ENCODE peak calls at places on chromosomes 7 and 10, in eight cellular contexts. L is IMR-90, B is H1, F is tibial nerve, X is esophagus squamous epithelium, N is testis, P is A549, D is uterus. Z is an unnamed sample.

GRCh38 chr10:43735907-43736306 is 87.2 kb upstream of the ZNF32 start:
- DNase-seq in L (peak; percentile 68), B (no peak), F (no peak), X (no peak), N (no peak), P (no peak), D (no peak), Z (no peak)

GRCh38 chr7:130884437-130885417 is 150.7 kb upstream of the KLF14 start:
- DNase-seq in L (no peak), B (no peak), F (no peak), X (no peak), N (no peak), P (no peak), D (no peak), Z (no peak)

GRCh38 chr7:79741684-79742083 is 288.2 kb upstream of the MAGI2 start:
- DNase-seq in L (no peak), B (no peak), F (no peak), X (no peak), N (no peak), P (no peak), D (no peak), Z (no peak)

GRCh38 chr7:128219646-128220045 is 21.4 kb upstream of the LEP start:
- DNase-seq in L (no peak), B (no peak), F (no peak), X (no peak), N (no peak), P (no peak), D (no peak), Z (no peak)

GRCh38 chr7:39085590-39086049 is 107.9 kb downstream of the POU6F2 start:
- DNase-seq in L (no peak), B (no peak), F (no peak), X (no peak), N (no peak), P (no peak), D (no peak), Z (no peak)

GRCh38 chr7:30731619-30732018 is 20.3 kb upstream of the INMT start:
- DNase-seq in L (no peak), B (no peak), F (no peak), X (no peak), N (no peak), P (no peak), D (no peak), Z (no peak)

GRCh38 chr7:130632111-130632510 is 36.4 kb downstream of the COPG2 start:
- DNase-seq in L (peak; percentile 72), B (no peak), F (no peak), X (no peak), N (no peak), P (no peak), D (no peak), Z (no peak)

GRCh38 chr7:55484241-55484640 is 88.1 kb downstream of the VOPP1 start:
- DNase-seq in L (no peak), B (no peak), F (no peak), X (no peak), N (no peak), P (no peak), D (no peak), Z (no peak)

GRCh38 chr7:24825315-24825917 is 68.2 kb upstream of the GSDME start:
- DNase-seq in L (no peak), B (no peak), F (no peak), X (no peak), N (no peak), P (no peak), D (no peak), Z (no peak)

GRCh38 chr10:13348216-13349017 is at the start of gene SEPHS1:
- DNase-seq in L (peak; percentile 53), B (peak; percentile 54), F (peak; percentile 27), X (no peak), N (peak; percentile 78), P (peak; percentile 82), D (peak; percentile 63), Z (peak; percentile 78)

DNA sequence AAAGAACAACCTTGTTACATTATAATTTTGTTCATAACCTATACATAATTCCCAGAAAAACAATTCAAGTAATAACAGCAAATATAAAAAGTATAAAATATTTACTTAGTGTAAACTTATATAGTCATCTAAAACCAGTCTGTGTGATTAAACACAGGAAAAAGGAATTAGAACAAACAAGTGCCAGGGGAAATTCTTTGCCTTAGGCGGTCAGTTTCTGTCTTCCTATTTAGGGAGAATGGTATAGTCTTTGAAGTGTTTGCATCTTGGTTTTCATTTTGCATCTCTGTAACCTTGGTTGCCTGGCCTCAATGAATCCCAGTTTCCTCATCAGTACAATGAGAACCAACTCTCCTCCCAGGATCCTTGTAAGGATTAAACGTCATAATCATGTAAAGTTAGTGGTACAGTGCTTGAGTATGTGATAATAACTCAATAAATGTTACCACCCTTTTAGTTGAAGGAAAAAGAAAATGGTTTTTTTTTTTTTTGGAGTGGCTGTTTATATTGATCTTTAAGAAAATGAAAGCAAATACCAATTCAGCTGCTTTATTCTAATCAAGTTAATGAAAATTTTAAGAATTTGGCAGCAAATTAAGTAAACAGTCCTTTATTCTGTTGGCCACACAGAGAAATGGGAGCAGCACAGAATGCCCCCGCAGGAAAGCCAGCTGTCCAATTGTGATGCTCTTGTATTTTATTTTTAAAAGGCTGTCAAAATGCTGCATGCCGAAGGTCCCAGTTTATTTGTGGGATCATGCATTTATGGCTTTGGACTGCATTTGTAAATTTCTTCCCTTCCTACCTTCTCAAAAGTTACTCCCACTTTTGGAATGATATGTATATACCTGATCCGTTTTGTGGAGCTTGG is 61.8 kb downstream of the SHH start:
- DNase-seq in L (no peak), B (no peak), F (no peak), X (no peak), N (no peak), P (no peak), D (no peak), Z (no peak)
- H3K4me1 ChIP-seq in L (peaks cover 2% of the 10 kb centered on the region), B (no peaks in the 10 kb centered on the region), F (peaks cover 3% of the 10 kb centered on the region), X (peaks cover 62% of the 10 kb centered on the region), N (no peaks in the 10 kb centered on the region), P (no peaks in the 10 kb centered on the region), D (peaks cover 4% of the 10 kb centered on the region), Z (no peaks in the 10 kb centered on the region)

GRCh38 chr10:87942884-87943527 is 79.6 kb downstream of the PTEN start:
- DNase-seq in L (peak; percentile 82), B (no peak), F (no peak), X (no peak), N (no peak), P (no peak), D (no peak), Z (no peak)

GRCh38 chr10:87935290-87936141 is 72.1 kb downstream of the PTEN start:
- DNase-seq in L (peak; percentile 49), B (no peak), F (no peak), X (no peak), N (no peak), P (no peak), D (no peak), Z (no peak)

GRCh38 chr10:87945994-87946393 is 82.6 kb downstream of the PTEN start:
- DNase-seq in L (no peak), B (no peak), F (no peak), X (no peak), N (no peak), P (no peak), D (no peak), Z (no peak)

GRCh38 chr10:87940210-87940609 is 76.8 kb downstream of the PTEN start:
- DNase-seq in L (no peak), B (no peak), F (no peak), X (no peak), N (no peak), P (no peak), D (no peak), Z (no peak)
- TF ChIP-seq POLR2A in L (no peak), B (no peak), F (no peak), X (no peak), N (no peak), P (no peak), D (no peak), Z (no peak)

GRCh38 chr10:30783939-30784500 is 154.5 kb upstream of the LYZL2 start:
- DNase-seq in L (peak; percentile 89), B (peak; percentile 51), F (peak; percentile 84), X (no peak), N (peak; percentile 86), P (peak; percentile 77), D (peak; percentile 89), Z (peak; percentile 83)

GRCh38 chr10:30781571-30782542 is 152.3 kb upstream of the LYZL2 start:
- DNase-seq in L (no peak), B (no peak), F (no peak), X (no peak), N (no peak), P (no peak), D (no peak), Z (no peak)

GRCh38 chr10:30784896-30785605 is 155.5 kb upstream of the LYZL2 start:
- DNase-seq in L (peak; percentile 69), B (peak; percentile 85), F (peak; percentile 66), X (no peak), N (peak; percentile 74), P (no peak), D (peak; percentile 75), Z (peak; percentile 68)

GRCh38 chr10:30784521-30784895 is 155.0 kb upstream of the LYZL2 start:
- DNase-seq in L (peak; percentile 72), B (no peak), F (no peak), X (no peak), N (no peak), P (no peak), D (no peak), Z (no peak)

DNA sequence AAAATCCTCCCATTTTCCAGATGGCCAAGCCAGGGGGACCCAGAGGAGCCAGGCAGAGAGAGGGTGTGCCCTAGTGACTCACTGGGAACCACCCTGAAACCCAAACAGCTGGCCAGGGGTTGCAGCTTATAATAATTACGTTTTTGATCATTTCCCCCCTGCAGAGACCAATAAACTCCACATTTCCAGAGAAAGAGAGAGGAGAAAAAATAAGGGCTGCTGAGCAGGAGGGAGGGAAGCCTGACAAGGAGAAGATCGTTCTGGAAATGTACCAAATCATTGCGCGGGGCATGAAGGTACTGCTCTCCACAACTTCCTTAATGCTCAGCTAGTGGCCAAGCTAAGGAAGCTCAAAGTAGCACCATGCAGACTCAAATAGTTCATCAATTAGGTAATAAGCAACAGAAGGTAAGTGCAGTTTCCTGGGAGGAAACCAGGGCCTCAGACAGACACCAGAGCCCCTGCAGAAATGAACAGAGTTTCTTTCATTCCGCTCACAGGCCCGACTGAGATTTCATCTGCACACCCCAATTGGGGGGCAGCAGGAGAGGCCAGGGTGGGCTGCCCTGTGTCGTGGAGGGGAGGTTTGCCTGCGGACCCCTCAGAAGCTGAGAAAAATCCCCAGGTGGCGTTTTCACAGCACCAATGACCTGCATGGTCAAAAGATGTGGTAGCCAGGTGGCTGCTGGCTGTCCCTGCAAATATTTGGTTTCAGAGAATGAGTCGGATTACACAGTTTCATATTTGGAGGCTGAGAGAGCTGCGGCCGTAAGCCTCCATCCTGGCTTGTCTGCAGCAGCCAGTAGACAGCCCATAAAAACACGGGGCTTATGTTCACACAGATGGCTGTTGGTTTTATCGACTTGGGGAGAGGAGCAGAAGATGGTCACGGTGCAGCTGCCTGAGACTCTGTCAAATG is 153.2 kb upstream of the LYZL2 start:
- DNase-seq in L (peak; percentile 68), B (no peak), F (no peak), X (no peak), N (no peak), P (no peak), D (no peak), Z (no peak)
- H3K4me3 ChIP-seq in L (no peak overlapping the region), B (no peak overlapping the region), F (no peak overlapping the region), X (no peak overlapping the region), N (no peak overlapping the region), P (no peak overlapping the region), D (no peak overlapping the region), Z (no peak overlapping the region)

DNA sequence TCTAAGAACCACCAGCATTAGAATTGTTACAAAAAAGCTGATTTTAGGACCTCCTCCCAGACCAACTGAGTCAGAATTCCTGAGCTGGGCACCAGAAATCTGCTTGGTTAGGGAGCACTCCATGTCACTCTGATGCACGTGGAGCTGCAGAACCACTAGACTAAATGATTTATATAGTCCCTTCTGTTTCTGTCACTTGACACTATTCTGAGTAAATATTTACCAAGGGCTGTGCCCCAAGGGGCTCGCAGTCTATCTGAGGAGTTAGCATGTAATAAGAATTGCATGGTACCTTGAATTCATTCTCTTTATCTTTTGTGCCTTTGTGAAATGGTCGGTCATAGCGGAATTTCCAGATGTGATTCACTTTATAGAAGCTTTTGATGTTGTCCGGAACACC is 196.0 kb upstream of the IMMP2L start:
- DNase-seq in L (no peak), B (no peak), F (no peak), X (no peak), N (no peak), P (no peak), D (no peak), Z (no peak)
- H3K4me1 ChIP-seq in L (peaks cover 3% of the 10 kb centered on the region), B (peaks cover 5% of the 10 kb centered on the region), F (no peaks in the 10 kb centered on the region), X (no peaks in the 10 kb centered on the region), N (peaks cover under 1% of the 10 kb centered on the region), P (no peaks in the 10 kb centered on the region), D (no peaks in the 10 kb centered on the region), Z (no peaks in the 10 kb centered on the region)